ENCODE peak calls at places on chromosome 10, in ten cellular contexts. V, C, I, J, D, O, H, N, X and G are unnamed samples.

GRCh38 chr10:33410096-33410859 is 75.8 kb upstream of the NRP1 start:
- DNase-seq in V (no peak), C (no peak), I (no peak), J (no peak), D (no peak), O (no peak), H (no peak), N (no peak), X (no peak), G (no peak)

GRCh38 chr10:86872757-86873156 is 84.7 kb downstream of the MMRN2 start:
- DNase-seq in V (no peak), C (no peak), I (no peak), J (no peak), D (no peak), O (peak), H (no peak), N (no peak), X (no peak), G (no peak)

GRCh38 chr10:86663576-86664369 is 4.5 kb upstream of the LDB3 start:
- DNase-seq in V (no peak), C (no peak), I (no peak), J (peak), D (peak), O (no peak), H (no peak), N (no peak), X (no peak), G (peak)

GRCh38 chr10:86291616-86292340 is 74.8 kb downstream of the GRID1 start:
- DNase-seq in V (no peak), C (no peak), I (no peak), J (no peak), D (peak), O (no peak), H (no peak), N (no peak), X (no peak), G (no peak)

GRCh38 chr10:102657984-102658724 is 13.9 kb downstream of the TRIM8 start:
- DNase-seq in V (no peak), C (no peak), I (no peak), J (no peak), D (no peak), O (no peak), H (peak), N (no peak), X (no peak), G (no peak)

GRCh38 chr10:125000366-125001312 is 58.7 kb downstream of the ZRANB1 start:
- DNase-seq in V (no peak), C (no peak), I (no peak), J (peak), D (peak), O (peak), H (peak), N (no peak), X (no peak), G (no peak)

GRCh38 chr10:62043493-62043938 is 142.0 kb downstream of the ARID5B start:
- DNase-seq in V (no peak), C (no peak), I (no peak), J (no peak), D (no peak), O (no peak), H (peak), N (no peak), X (no peak), G (no peak)

GRCh38 chr10:72061491-72061890 is 26.9 kb downstream of the SPOCK2 start:
- DNase-seq in V (peak), C (no peak), I (no peak), J (no peak), D (no peak), O (no peak), H (no peak), N (no peak), X (no peak), G (no peak)

GRCh38 chr10:91908358-91909177 is 718 bp downstream of the FGFBP3 start:
- DNase-seq in V (peak), C (peak), I (no peak), J (peak), D (peak), O (peak), H (peak), N (peak), X (peak), G (peak)

GRCh38 chr10:131453772-131454634 is 142.5 kb upstream of the TCERG1L start:
- DNase-seq in V (peak), C (no peak), I (no peak), J (peak), D (peak), O (peak), H (peak), N (no peak), X (peak), G (peak)

GRCh38 chr10:17737021-17737965 is 14.7 kb upstream of the TMEM236 start:
- DNase-seq in V (peak), C (no peak), I (no peak), J (peak), D (no peak), O (no peak), H (peak), N (no peak), X (no peak), G (peak)

GRCh38 chr10:113042961-113043360 is 92.9 kb downstream of the TCF7L2 start:
- DNase-seq in V (no peak), C (no peak), I (no peak), J (no peak), D (no peak), O (no peak), H (no peak), N (no peak), X (no peak), G (no peak)

GRCh38 chr10:22222236-22223190 is 4.7 kb upstream of the EBLN1 start:
- DNase-seq in V (no peak), C (no peak), I (no peak), J (no peak), D (no peak), O (no peak), H (no peak), N (no peak), X (no peak), G (no peak)